ENCODE peak calls at places on chromosome X, in ten cellular contexts. L, G, Y, Q, N, F, J, B, C and M are unnamed samples.

GRCh38 chrX:84223261-84223660 is 35.3 kb upstream of the RPS6KA6 start:
- DNase-seq in L (no peak), G (no peak), Y (no peak), Q (no peak), N (no peak), F (no peak), J (no peak), B (no peak), C (no peak), M (no peak)

GRCh38 chrX:52261125-52261462 is 76.4 kb downstream of the MAGED4 start:
- DNase-seq in L (peak), G (no peak), Y (no peak), Q (no peak), N (no peak), F (no peak), J (no peak), B (no peak), C (no peak), M (no peak)

GRCh38 chrX:72003811-72004750 is 93.4 kb downstream of the NHSL2 start:
- DNase-seq in L (no peak), G (no peak), Y (no peak), Q (no peak), N (peak), F (no peak), J (peak), B (no peak), C (no peak), M (no peak)

GRCh38 chrX:109856974-109857373 is 123.9 kb upstream of the ACSL4 start:
- DNase-seq in L (no peak), G (peak), Y (no peak), Q (no peak), N (no peak), F (no peak), J (peak), B (peak), C (no peak), M (no peak)

GRCh38 chrX:21946925-21947641 is 6.6 kb downstream of the SMS start:
- DNase-seq in L (no peak), G (no peak), Y (no peak), Q (no peak), N (no peak), F (no peak), J (peak), B (no peak), C (no peak), M (no peak)

GRCh38 chrX:14235004-14235403 is 205.3 kb upstream of the GEMIN8 start:
- DNase-seq in L (no peak), G (no peak), Y (no peak), Q (no peak), N (no peak), F (no peak), J (no peak), B (no peak), C (no peak), M (no peak)

GRCh38 chrX:1507511-1508463 is 29.2 kb downstream of the P2RY8 start:
- DNase-seq in L (no peak), G (no peak), Y (no peak), Q (no peak), N (no peak), F (no peak), J (no peak), B (no peak), C (peak), M (no peak)

GRCh38 chrX:144219035-144219434 is 335.2 kb downstream of the UBE2NL start:
- DNase-seq in L (no peak), G (no peak), Y (no peak), Q (peak), N (no peak), F (no peak), J (peak), B (no peak), C (no peak), M (no peak)

GRCh38 chrX:10254746-10255145 is 98.0 kb downstream of the CLCN4 start:
- DNase-seq in L (no peak), G (peak), Y (no peak), Q (no peak), N (no peak), F (no peak), J (peak), B (no peak), C (no peak), M (no peak)

GRCh38 chrX:13094780-13095425 is 50.5 kb upstream of the FAM9C start:
- DNase-seq in L (no peak), G (no peak), Y (no peak), Q (no peak), N (no peak), F (no peak), J (no peak), B (no peak), C (no peak), M (no peak)

GRCh38 chrX:2434764-2435163 is 66.0 kb downstream of the DHRSX start:
- DNase-seq in L (no peak), G (no peak), Y (no peak), Q (no peak), N (no peak), F (no peak), J (no peak), B (no peak), C (no peak), M (no peak)